ENCODE peak calls at places on chromosomes 2 and 18, in eight cellular contexts. T, Q, P, W, G, U, R and I are unnamed samples. For H3K4me1 and H3K27me3, the result is how much of the 10 kb centered on the place peaks cover.

GRCh38 chr18:36501100-36501499 is 203.6 kb downstream of the FHOD3 start:
- DNase-seq in T (peak), Q (peak), P (no peak), W (no peak), G (no peak), U (no peak), R (no peak), I (no peak)

GRCh38 chr2:138607746-138608145 is 106.2 kb downstream of the SPOPL start:
- DNase-seq in T (no peak), Q (no peak), P (no peak), W (no peak), G (no peak), U (no peak), R (no peak), I (no peak)

GRCh38 chr2:235011607-235011928 is 59.8 kb downstream of the SH3BP4 start:
- DNase-seq in T (no peak), Q (peak), P (peak), W (no peak), G (no peak), U (no peak), R (no peak), I (no peak)

GRCh38 chr2:70101174-70101573 is 13.9 kb downstream of the PCBP1 start:
- DNase-seq in T (no peak), Q (no peak), P (no peak), W (no peak), G (no peak), U (no peak), R (no peak), I (no peak)

GRCh38 chr2:200677721-200678532 is 92.1 kb downstream of the AOX1 start:
- DNase-seq in T (peak), Q (no peak), P (no peak), W (peak), G (peak), U (no peak), R (no peak), I (no peak)

GRCh38 chr2:112623913-112624777 is 21.6 kb upstream of the SLC20A1 start:
- DNase-seq in T (peak), Q (peak), P (no peak), W (peak), G (peak), U (no peak), R (peak), I (no peak)

GRCh38 chr2:153391131-153391530 is 87.4 kb downstream of the RPRM start:
- DNase-seq in T (no peak), Q (no peak), P (no peak), W (no peak), G (no peak), U (no peak), R (no peak), I (no peak)

GRCh38 chr2:128474962-128475361 is 156.3 kb upstream of the HS6ST1 start:
- DNase-seq in T (no peak), Q (peak), P (no peak), W (no peak), G (no peak), U (no peak), R (no peak), I (no peak)

GRCh38 chr2:3944071-3944470 is 240.7 kb downstream of the DCDC2C start:
- DNase-seq in T (no peak), Q (no peak), P (no peak), W (no peak), G (no peak), U (no peak), R (no peak), I (no peak)

GRCh38 chr2:26471278-26471677 is 6.6 kb downstream of the OTOF start:
- DNase-seq in T (no peak), Q (no peak), P (no peak), W (no peak), G (no peak), U (no peak), R (no peak), I (no peak)

GRCh38 chr2:69601179-69601612 is 42.3 kb downstream of the AAK1 start:
- DNase-seq in T (no peak), Q (no peak), P (no peak), W (peak), G (peak), U (no peak), R (no peak), I (no peak)

GRCh38 chr2:237924164-237924534 is 42.7 kb upstream of the UBE2F start:
- DNase-seq in T (no peak), Q (no peak), P (no peak), W (no peak), G (no peak), U (no peak), R (no peak), I (no peak)

GRCh38 chr18:28013064-28013463 is 163.9 kb downstream of the CDH2 start:
- DNase-seq in T (no peak), Q (no peak), P (no peak), W (peak), G (peak), U (no peak), R (no peak), I (no peak)

GRCh38 chr2:125167152-125167551 is 1142.1 kb downstream of the CNTNAP5 start:
- DNase-seq in T (no peak), Q (no peak), P (no peak), W (peak), G (peak), U (no peak), R (no peak), I (no peak)

GRCh38 chr2:7577769-7578168 is 660.6 kb downstream of the RNF144A start:
- DNase-seq in T (no peak), Q (no peak), P (no peak), W (no peak), G (no peak), U (no peak), R (no peak), I (no peak)

GRCh38 chr18:36771246-36771645 is 57.6 kb downstream of the TPGS2 start:
- DNase-seq in T (no peak), Q (no peak), P (no peak), W (no peak), G (no peak), U (no peak), R (no peak), I (no peak)

GRCh38 chr2:60796573-60797509 is 40.8 kb downstream of the PAPOLG start:
- DNase-seq in T (no peak), Q (no peak), P (no peak), W (peak), G (peak), U (no peak), R (no peak), I (no peak)

GRCh38 chr2:172345951-172346555 is 81.3 kb upstream of the ITGA6 start:
- DNase-seq in T (no peak), Q (no peak), P (no peak), W (peak), G (no peak), U (no peak), R (no peak), I (no peak)

GRCh38 chr2:213171147-213171546 is 19.7 kb upstream of the IKZF2 start:
- DNase-seq in T (no peak), Q (no peak), P (no peak), W (no peak), G (no peak), U (no peak), R (no peak), I (no peak)

GRCh38 chr2:143525006-143525405 is 395.8 kb downstream of the ARHGAP15 start:
- DNase-seq in T (no peak), Q (no peak), P (no peak), W (peak), G (peak), U (no peak), R (no peak), I (no peak)

GRCh38 chr2:189164732-189165131 is 14.8 kb downstream of the COL5A2 start:
- DNase-seq in T (no peak), Q (no peak), P (no peak), W (peak), G (peak), U (no peak), R (peak), I (no peak)

GRCh38 chr2:51013060-51013746 is 18.7 kb downstream of the NRXN1 start:
- DNase-seq in T (no peak), Q (peak), P (no peak), W (peak), G (peak), U (peak), R (no peak), I (peak)

GRCh38 chr18:73597832-73598615 is 549.6 kb downstream of the FBXO15 start:
- DNase-seq in T (no peak), Q (peak), P (no peak), W (no peak), G (no peak), U (no peak), R (no peak), I (no peak)

GRCh38 chr2:13046557-13047165 is 329.9 kb downstream of the TRIB2 start:
- DNase-seq in T (no peak), Q (no peak), P (no peak), W (peak), G (peak), U (no peak), R (no peak), I (peak)

GRCh38 chr2:215680605-215681598 is 245.0 kb upstream of the FN1 start:
- DNase-seq in T (no peak), Q (no peak), P (no peak), W (peak), G (peak), U (no peak), R (no peak), I (no peak)

GRCh38 chr2:118095610-118096009 is 7.3 kb downstream of the INSIG2 start:
- DNase-seq in T (no peak), Q (no peak), P (no peak), W (no peak), G (no peak), U (no peak), R (no peak), I (no peak)

GRCh38 chr2:8669157-8669852 is 12.6 kb upstream of the ID2 start:
- DNase-seq in T (no peak), Q (no peak), P (no peak), W (peak), G (peak), U (no peak), R (no peak), I (no peak)

GRCh38 chr2:241141214-241141770 is 8.0 kb downstream of the PASK start:
- DNase-seq in T (no peak), Q (no peak), P (no peak), W (no peak), G (no peak), U (no peak), R (no peak), I (no peak)

GRCh38 chr2:217806480-217806760 is 196.4 kb downstream of the TNS1 start:
- DNase-seq in T (peak), Q (no peak), P (no peak), W (no peak), G (no peak), U (no peak), R (no peak), I (no peak)

GRCh38 chr2:217807025-217807424 is 195.8 kb downstream of the TNS1 start:
- DNase-seq in T (no peak), Q (no peak), P (no peak), W (no peak), G (no peak), U (no peak), R (no peak), I (no peak)

GRCh38 chr2:217805679-217806479 is 196.9 kb downstream of the TNS1 start:
- DNase-seq in T (peak), Q (no peak), P (no peak), W (no peak), G (no peak), U (no peak), R (peak), I (no peak)

GRCh38 chr2:217808326-217808725 is 194.5 kb downstream of the TNS1 start:
- DNase-seq in T (no peak), Q (no peak), P (no peak), W (no peak), G (no peak), U (no peak), R (no peak), I (no peak)

DNA sequence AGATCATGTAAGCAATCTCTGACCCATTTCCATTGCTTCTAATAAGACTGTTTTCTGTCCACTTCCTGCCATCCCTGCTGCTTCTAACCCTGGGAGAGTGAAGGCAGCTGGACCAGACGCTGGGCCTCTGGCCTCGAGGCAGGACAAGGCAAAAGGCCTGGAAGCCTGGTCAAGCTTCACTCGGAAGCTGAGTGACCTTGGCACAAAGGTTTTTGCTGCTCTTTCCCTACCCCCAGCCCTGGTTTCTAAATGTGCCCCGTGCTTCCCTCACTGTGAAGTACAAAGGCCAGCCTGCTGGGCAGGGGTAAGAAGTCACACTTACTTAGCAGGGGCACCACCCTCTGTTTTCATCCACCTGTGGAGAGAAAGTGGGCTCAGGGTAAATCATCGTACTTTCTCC is 195.0 kb downstream of the TNS1 start:
- DNase-seq in T (no peak), Q (no peak), P (no peak), W (no peak), G (no peak), U (peak), R (no peak), I (no peak)
- H3K4me1 ChIP-seq in T (half or more), Q (under half), P (under half), W (under half), G (under half), U (under half), R (under half), I (under half)

DNA sequence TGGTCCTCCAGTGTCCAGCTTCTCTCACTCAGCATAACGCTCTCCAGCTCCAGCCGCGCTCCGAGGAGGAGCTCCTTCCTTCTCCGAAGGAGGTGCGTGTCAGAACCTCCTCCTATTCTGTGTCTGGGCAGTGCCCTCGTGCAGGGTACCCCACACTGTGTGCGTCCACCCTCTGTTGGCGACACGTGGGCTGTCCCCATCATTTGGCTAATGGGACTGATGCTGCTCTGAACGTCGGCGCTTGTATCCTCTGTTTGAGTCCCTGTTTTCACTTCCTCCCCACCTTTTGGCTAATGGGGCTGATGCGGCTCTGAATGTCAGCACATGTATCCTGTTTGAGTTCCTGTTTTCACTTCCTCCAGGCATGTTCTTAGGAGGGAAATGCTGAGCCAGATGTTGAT is 22.2 kb downstream of the KCNG2 start:
- DNase-seq in T (no peak), Q (no peak), P (no peak), W (no peak), G (no peak), U (no peak), R (no peak), I (no peak)
- H3K4me3 ChIP-seq in T (no peak), Q (no peak), P (no peak), W (no peak), G (no peak), U (no peak), R (no peak), I (no peak)

DNA sequence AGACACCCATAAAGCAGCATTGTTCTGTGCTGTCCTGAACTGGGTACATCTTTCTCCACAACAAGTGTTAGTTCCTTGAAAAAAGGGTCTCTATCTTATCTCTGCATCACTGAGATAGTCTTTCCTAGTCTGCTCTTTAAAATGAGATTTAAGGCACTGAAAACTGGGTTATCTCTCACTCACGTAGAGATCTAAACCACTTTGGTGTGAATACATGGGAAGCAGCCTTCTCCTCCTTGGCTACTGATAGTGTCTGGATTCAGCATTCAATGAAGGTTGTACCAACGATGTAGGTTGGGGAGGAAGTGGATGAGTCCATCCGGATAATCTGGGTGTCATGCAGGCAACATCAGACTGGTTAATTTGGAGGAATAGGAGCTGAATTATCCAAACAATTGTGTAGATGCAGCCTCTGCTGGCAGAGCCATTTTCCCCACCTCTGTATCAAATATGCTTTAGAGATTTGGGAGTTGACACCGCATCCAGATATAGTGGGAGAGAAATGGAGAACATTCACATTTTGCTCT is 15.9 kb upstream of the SIX3 start:
- DNase-seq in T (no peak), Q (no peak), P (no peak), W (no peak), G (no peak), U (no peak), R (no peak), I (no peak)
- H3K27me3 ChIP-seq in T (half or more), Q (half or more), P (half or more), W (half or more), G (half or more), U (half or more), R (half or more), I (under half)

GRCh38 chr2:71451695-71452094 is 1.7 kb upstream of the DYSF start:
- DNase-seq in T (no peak), Q (no peak), P (no peak), W (no peak), G (no peak), U (no peak), R (no peak), I (no peak)
- H3K4me1 ChIP-seq in T (half or more), Q (under half), P (under half), W (under half), G (under half), U (under half), R (under half), I (under half)